ENCODE peak calls at places on chromosomes 6 and 20, in eight cellular contexts. One of them, this sample, is unnamed.

GRCh38 chr6:37507082-37507481 is 7.4 kb upstream of the CCDC167 start:
- DNase-seq in HT1080: no peak
- DNase-seq in activated naive CD8-positive, alpha-beta T cell treated with anti-CD3 and anti-CD28 coated beads for 36 hours: no peak
- DNase-seq in naive thymus-derived CD8-positive, alpha-beta T cell: no peak
- DNase-seq in AG09319: no peak
- DNase-seq in ureter: no peak
- DNase-seq in fibroblast of mammary gland: no peak
- DNase-seq in CD8-positive, alpha-beta T cell: no peak
- DNase-seq in this sample: no peak

GRCh38 chr6:13012977-13013680 is 296.6 kb downstream of the PHACTR1 start:
- DNase-seq in ureter: no peak
- DNase-seq in activated naive CD8-positive, alpha-beta T cell treated with anti-CD3 and anti-CD28 coated beads for 36 hours: peak
- DNase-seq in HT1080: no peak
- DNase-seq in naive thymus-derived CD8-positive, alpha-beta T cell: peak
- DNase-seq in fibroblast of mammary gland: no peak
- DNase-seq in AG09319: no peak
- DNase-seq in CD8-positive, alpha-beta T cell: no peak
- DNase-seq in this sample: no peak

GRCh38 chr6:138234363-138234762 is 16.1 kb upstream of the PBOV1 start:
- DNase-seq in naive thymus-derived CD8-positive, alpha-beta T cell: no peak
- DNase-seq in activated naive CD8-positive, alpha-beta T cell treated with anti-CD3 and anti-CD28 coated beads for 36 hours: no peak
- DNase-seq in fibroblast of mammary gland: no peak
- DNase-seq in ureter: no peak
- DNase-seq in CD8-positive, alpha-beta T cell: no peak
- DNase-seq in AG09319: no peak
- DNase-seq in HT1080: no peak
- DNase-seq in this sample: no peak

GRCh38 chr6:155341130-155341828 is 27.0 kb upstream of the TFB1M start:
- DNase-seq in fibroblast of mammary gland: peak
- DNase-seq in naive thymus-derived CD8-positive, alpha-beta T cell: no peak
- DNase-seq in AG09319: no peak
- DNase-seq in HT1080: peak
- DNase-seq in ureter: no peak
- DNase-seq in activated naive CD8-positive, alpha-beta T cell treated with anti-CD3 and anti-CD28 coated beads for 36 hours: no peak
- DNase-seq in CD8-positive, alpha-beta T cell: no peak
- DNase-seq in this sample: no peak

GRCh38 chr20:43812216-43812615 is 85.4 kb upstream of the GTSF1L start:
- DNase-seq in fibroblast of mammary gland: no peak
- DNase-seq in HT1080: no peak
- DNase-seq in activated naive CD8-positive, alpha-beta T cell treated with anti-CD3 and anti-CD28 coated beads for 36 hours: no peak
- DNase-seq in ureter: no peak
- DNase-seq in naive thymus-derived CD8-positive, alpha-beta T cell: no peak
- DNase-seq in CD8-positive, alpha-beta T cell: no peak
- DNase-seq in AG09319: no peak
- DNase-seq in this sample: no peak

GRCh38 chr20:49435639-49436038 is 46.8 kb downstream of the KCNB1 start:
- DNase-seq in HT1080: no peak
- DNase-seq in CD8-positive, alpha-beta T cell: no peak
- DNase-seq in fibroblast of mammary gland: no peak
- DNase-seq in ureter: no peak
- DNase-seq in naive thymus-derived CD8-positive, alpha-beta T cell: no peak
- DNase-seq in activated naive CD8-positive, alpha-beta T cell treated with anti-CD3 and anti-CD28 coated beads for 36 hours: no peak
- DNase-seq in AG09319: no peak
- DNase-seq in this sample: no peak

GRCh38 chr20:46941404-46941803 is 46.8 kb downstream of the EYA2 start:
- DNase-seq in HT1080: no peak
- DNase-seq in CD8-positive, alpha-beta T cell: no peak
- DNase-seq in naive thymus-derived CD8-positive, alpha-beta T cell: no peak
- DNase-seq in activated naive CD8-positive, alpha-beta T cell treated with anti-CD3 and anti-CD28 coated beads for 36 hours: no peak
- DNase-seq in ureter: no peak
- DNase-seq in AG09319: no peak
- DNase-seq in fibroblast of mammary gland: no peak
- DNase-seq in this sample: no peak

GRCh38 chr6:56840467-56841371 is 114.2 kb upstream of the BEND6 start:
- DNase-seq in HT1080: peak
- DNase-seq in naive thymus-derived CD8-positive, alpha-beta T cell: no peak
- DNase-seq in fibroblast of mammary gland: peak
- DNase-seq in ureter: no peak
- DNase-seq in CD8-positive, alpha-beta T cell: no peak
- DNase-seq in AG09319: no peak
- DNase-seq in activated naive CD8-positive, alpha-beta T cell treated with anti-CD3 and anti-CD28 coated beads for 36 hours: no peak
- DNase-seq in this sample: no peak

GRCh38 chr6:5865492-5866031 is 141.2 kb downstream of the NRN1 start:
- DNase-seq in ureter: no peak
- DNase-seq in CD8-positive, alpha-beta T cell: no peak
- DNase-seq in AG09319: no peak
- DNase-seq in activated naive CD8-positive, alpha-beta T cell treated with anti-CD3 and anti-CD28 coated beads for 36 hours: no peak
- DNase-seq in fibroblast of mammary gland: no peak
- DNase-seq in naive thymus-derived CD8-positive, alpha-beta T cell: no peak
- DNase-seq in HT1080: no peak
- DNase-seq in this sample: no peak

GRCh38 chr6:142359271-142359960 is 57.6 kb downstream of the ADGRG6 start:
- DNase-seq in fibroblast of mammary gland: no peak
- DNase-seq in HT1080: no peak
- DNase-seq in AG09319: no peak
- DNase-seq in ureter: no peak
- DNase-seq in CD8-positive, alpha-beta T cell: no peak
- DNase-seq in activated naive CD8-positive, alpha-beta T cell treated with anti-CD3 and anti-CD28 coated beads for 36 hours: no peak
- DNase-seq in naive thymus-derived CD8-positive, alpha-beta T cell: no peak
- DNase-seq in this sample: no peak

This sample was measured in NCI-H460.